ENCODE peak calls at places on chromosomes 4 and X, in five cellular contexts. N is PC-3; E is HepG2; P is activated T-cell treated with anti-CD3 and anti-CD28 coated beads, Interleukin-2, amount 50 U/mL, for 72 hours; J is effector memory CD8-positive, alpha-beta T cell. X is an unnamed sample.
A peak's percentile ranks its signal among the peaks of the same experiment; 100 is the strongest.

GRCh38 chrX:57918750-57919436 is 8.6 kb upstream of the ZXDA start:
- ATAC-seq in N (peak; percentile 49), E (peak; percentile 57), P (no peak), J (no peak), X (peak; percentile 91)

GRCh38 chr4:100208964-100209363 is 18.7 kb upstream of the DDIT4L start:
- ATAC-seq in N (no peak), E (no peak), J (peak; percentile 41), P (peak; percentile 68), X (no peak)

GRCh38 chr4:8834681-8835220 is 36.9 kb downstream of the HMX1 start:
- ATAC-seq in E (no peak), N (no peak), P (no peak), J (no peak), X (no peak)

GRCh38 chr4:106982711-106983211 is 53.4 kb downstream of the DKK2 start:
- ATAC-seq in N (no peak), J (no peak), E (no peak), P (no peak), X (no peak)

GRCh38 chrX:2594491-2594890 is 93.7 kb upstream of the DHRSX start:
- ATAC-seq in N (no peak), J (no peak), P (no peak), E (no peak), X (no peak)

GRCh38 chrX:83588409-83588808 is 80.3 kb downstream of the POU3F4 start:
- ATAC-seq in P (no peak), J (no peak), E (no peak), N (no peak), X (no peak)

GRCh38 chr4:155759372-155760252 is 791 bp downstream of the GUCY1B1 start:
- ATAC-seq in E (peak; percentile 22), P (no peak), J (no peak), N (peak; percentile 27), X (peak; percentile 45)

GRCh38 chrX:137427813-137428212 is 138.1 kb upstream of the ZIC3 start:
- ATAC-seq in N (no peak), E (no peak), P (peak; percentile 35), J (no peak), X (peak; percentile 63)

X was measured in SK-N-SH treated with all-trans-retinoic acid at 6 μM for 48 hours.